ENCODE peak calls at places on chromosomes 7 and 10, in ten cellular contexts. I, C, S, E, J, D, F, Y, O and X are unnamed samples. For H3K4me1, the result is how much of the 10 kb centered on the place peaks cover.

GRCh38 chr10:98582363-98582762 is 135.6 kb upstream of the HPS1 start:
- ATAC-seq in I (no peak), C (no peak), S (no peak), E (no peak), J (no peak), D (no peak), F (no peak), Y (no peak), O (no peak), X (no peak)

GRCh38 chr7:53191836-53192443 is 156.5 kb downstream of the POM121L12 start:
- ATAC-seq in I (no peak), C (no peak), S (no peak), E (no peak), J (no peak), D (no peak), F (no peak), Y (no peak), O (no peak), X (no peak)

GRCh38 chr10:3893102-3893473 is 108.1 kb upstream of the KLF6 start:
- ATAC-seq in I (no peak), C (no peak), S (no peak), E (no peak), J (no peak), D (no peak), F (no peak), Y (no peak), O (no peak), X (no peak)

GRCh38 chr7:41047192-41047591 is 655.7 kb downstream of the INHBA start:
- ATAC-seq in I (no peak), C (no peak), S (no peak), E (no peak), J (no peak), D (peak), F (no peak), Y (no peak), O (no peak), X (no peak)

GRCh38 chr10:43278216-43278615 is 11.4 kb upstream of the RASGEF1A start:
- ATAC-seq in I (no peak), C (no peak), S (no peak), E (no peak), J (no peak), D (no peak), F (no peak), Y (no peak), O (no peak), X (no peak)

GRCh38 chr10:65365878-65366277 is 1560.0 kb upstream of the LRRTM3 start:
- ATAC-seq in I (no peak), C (no peak), S (no peak), E (no peak), J (no peak), D (no peak), F (no peak), Y (no peak), O (no peak), X (no peak)

GRCh38 chr10:45433716-45434469 is 59.9 kb downstream of the ALOX5 start:
- ATAC-seq in I (peak), C (no peak), S (no peak), E (no peak), J (no peak), D (no peak), F (peak), Y (peak), O (no peak), X (no peak)

GRCh38 chr7:119630570-119630969 is 642.4 kb upstream of the KCND2 start:
- ATAC-seq in I (no peak), C (no peak), S (no peak), E (no peak), J (no peak), D (no peak), F (no peak), Y (no peak), O (no peak), X (no peak)

GRCh38 chr7:121202125-121202524 is 126.7 kb upstream of the WNT16 start:
- ATAC-seq in I (no peak), C (no peak), S (no peak), E (no peak), J (no peak), D (no peak), F (no peak), Y (no peak), O (no peak), X (no peak)

GRCh38 chr7:7190142-7190541 is 7.8 kb downstream of the C1GALT1 start:
- ATAC-seq in I (no peak), C (no peak), S (no peak), E (no peak), J (no peak), D (peak), F (no peak), Y (no peak), O (peak), X (no peak)

GRCh38 chr7:132941433-132941832 is 140.5 kb downstream of the CHCHD3 start:
- ATAC-seq in I (no peak), C (no peak), S (no peak), E (no peak), J (no peak), D (no peak), F (no peak), Y (no peak), O (no peak), X (no peak)

GRCh38 chr10:77539147-77539935 is 98.3 kb downstream of the KCNMA1 start:
- ATAC-seq in I (no peak), C (no peak), S (no peak), E (no peak), J (no peak), D (no peak), F (no peak), Y (no peak), O (no peak), X (no peak)

GRCh38 chr10:7243139-7243538 is 167.7 kb downstream of the SFMBT2 start:
- ATAC-seq in I (no peak), C (no peak), S (no peak), E (no peak), J (peak), D (no peak), F (no peak), Y (no peak), O (no peak), X (no peak)

GRCh38 chr10:129438024-129438423 is 29.0 kb upstream of the MGMT start:
- ATAC-seq in I (no peak), C (no peak), S (no peak), E (no peak), J (no peak), D (no peak), F (no peak), Y (no peak), O (no peak), X (no peak)

GRCh38 chr7:155497149-155497901 is 39.4 kb downstream of the EN2 start:
- ATAC-seq in I (no peak), C (peak), S (no peak), E (no peak), J (peak), D (no peak), F (no peak), Y (no peak), O (no peak), X (no peak)

GRCh38 chr10:14422431-14422830 is 91.7 kb upstream of the FRMD4A start:
- ATAC-seq in I (no peak), C (no peak), S (no peak), E (no peak), J (no peak), D (no peak), F (no peak), Y (no peak), O (no peak), X (no peak)

GRCh38 chr7:22147868-22148267 is 202.2 kb upstream of the CDCA7L start:
- ATAC-seq in I (no peak), C (no peak), S (peak), E (no peak), J (peak), D (no peak), F (no peak), Y (no peak), O (no peak), X (no peak)

GRCh38 chr7:158782638-158783490 is 46.4 kb downstream of the ESYT2 start:
- ATAC-seq in I (peak), C (peak), S (peak), E (peak), J (peak), D (peak), F (peak), Y (peak), O (no peak), X (peak)

GRCh38 chr10:9342865-9343450 is 1288.5 kb downstream of the GATA3 start:
- ATAC-seq in I (no peak), C (no peak), S (peak), E (no peak), J (peak), D (peak), F (no peak), Y (no peak), O (peak), X (no peak)

GRCh38 chr7:41010418-41010817 is 692.5 kb downstream of the INHBA start:
- ATAC-seq in I (no peak), C (no peak), S (peak), E (no peak), J (peak), D (peak), F (no peak), Y (peak), O (peak), X (peak)

GRCh38 chr10:110389250-110389649 is 84.5 kb upstream of the SMNDC1 start:
- ATAC-seq in I (no peak), C (no peak), S (no peak), E (no peak), J (no peak), D (no peak), F (no peak), Y (no peak), O (no peak), X (no peak)

GRCh38 chr7:27066148-27066547 is 29.7 kb downstream of the HOXA1 start:
- ATAC-seq in I (peak), C (no peak), S (no peak), E (no peak), J (no peak), D (no peak), F (no peak), Y (no peak), O (no peak), X (no peak)

GRCh38 chr10:218753-219152 is 83.5 kb downstream of the ZMYND11 start:
- ATAC-seq in I (no peak), C (no peak), S (no peak), E (no peak), J (no peak), D (no peak), F (no peak), Y (peak), O (peak), X (no peak)

GRCh38 chr10:108629843-108630242 is 1293.5 kb downstream of the XPNPEP1 start:
- ATAC-seq in I (no peak), C (no peak), S (no peak), E (no peak), J (peak), D (no peak), F (no peak), Y (no peak), O (no peak), X (no peak)

GRCh38 chr10:69573056-69573806 is at the start of gene NEUROG3:
- ATAC-seq in I (no peak), C (no peak), S (peak), E (no peak), J (no peak), D (peak), F (no peak), Y (peak), O (no peak), X (peak)

GRCh38 chr10:69574571-69574978 is 1.4 kb upstream of the NEUROG3 start:
- ATAC-seq in I (peak), C (no peak), S (no peak), E (no peak), J (no peak), D (no peak), F (no peak), Y (no peak), O (no peak), X (no peak)

GRCh38 chr10:69577268-69578232 is 4.3 kb upstream of the NEUROG3 start:
- ATAC-seq in I (no peak), C (no peak), S (no peak), E (no peak), J (no peak), D (no peak), F (no peak), Y (peak), O (no peak), X (no peak)

GRCh38 chr10:69576334-69577011 is 3.3 kb upstream of the NEUROG3 start:
- ATAC-seq in I (no peak), C (no peak), S (no peak), E (no peak), J (no peak), D (no peak), F (no peak), Y (no peak), O (no peak), X (no peak)

DNA sequence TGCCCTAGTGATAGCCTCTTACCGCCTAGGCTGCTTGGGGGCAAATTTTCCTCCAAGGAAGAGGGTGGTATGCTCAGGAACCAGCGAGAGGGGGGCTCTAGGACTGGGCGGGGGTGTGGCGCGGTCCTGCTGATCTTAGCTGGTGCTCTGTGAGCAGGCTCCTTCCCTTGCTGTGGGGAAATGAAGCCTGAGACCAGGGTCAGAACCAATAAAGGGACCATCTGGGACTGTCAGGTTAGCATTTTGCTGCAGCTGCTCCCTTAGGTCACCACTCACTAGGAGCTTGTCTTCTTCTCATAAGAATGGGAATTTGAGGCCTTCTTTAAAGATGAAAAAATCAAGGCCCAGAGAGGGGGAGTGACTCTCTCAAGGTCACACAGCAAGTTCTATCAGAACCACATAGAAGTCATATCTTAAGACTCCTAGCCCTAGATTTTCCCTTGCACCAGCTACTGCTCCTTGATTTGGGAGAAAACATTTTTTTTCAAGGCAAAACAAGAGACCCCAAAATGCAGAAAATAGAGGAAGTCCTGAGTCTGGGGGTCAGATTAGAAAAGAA is 2.0 kb upstream of the NEUROG3 start:
- ATAC-seq in I (peak), C (no peak), S (no peak), E (no peak), J (no peak), D (no peak), F (no peak), Y (no peak), O (no peak), X (no peak)
- H3K4me1 ChIP-seq in I (under half), C (under half), S (under half), E (under half), J (under half), D (under half), F (under half), Y (under half), O (under half), X (under half)

GRCh38 chr7:105806592-105807266 is 69.7 kb downstream of the ATXN7L1 start:
- ATAC-seq in I (peak), C (no peak), S (peak), E (peak), J (no peak), D (no peak), F (peak), Y (peak), O (peak), X (no peak)

GRCh38 chr7:105807363-105807762 is 69.0 kb downstream of the ATXN7L1 start:
- ATAC-seq in I (no peak), C (no peak), S (no peak), E (no peak), J (no peak), D (no peak), F (no peak), Y (no peak), O (no peak), X (no peak)

GRCh38 chr7:105802611-105803520 is 73.5 kb downstream of the ATXN7L1 start:
- ATAC-seq in I (peak), C (no peak), S (peak), E (no peak), J (peak), D (no peak), F (no peak), Y (peak), O (peak), X (no peak)

GRCh38 chr7:105808209-105808608 is 68.2 kb downstream of the ATXN7L1 start:
- ATAC-seq in I (no peak), C (no peak), S (no peak), E (no peak), J (no peak), D (no peak), F (no peak), Y (no peak), O (no peak), X (no peak)

DNA sequence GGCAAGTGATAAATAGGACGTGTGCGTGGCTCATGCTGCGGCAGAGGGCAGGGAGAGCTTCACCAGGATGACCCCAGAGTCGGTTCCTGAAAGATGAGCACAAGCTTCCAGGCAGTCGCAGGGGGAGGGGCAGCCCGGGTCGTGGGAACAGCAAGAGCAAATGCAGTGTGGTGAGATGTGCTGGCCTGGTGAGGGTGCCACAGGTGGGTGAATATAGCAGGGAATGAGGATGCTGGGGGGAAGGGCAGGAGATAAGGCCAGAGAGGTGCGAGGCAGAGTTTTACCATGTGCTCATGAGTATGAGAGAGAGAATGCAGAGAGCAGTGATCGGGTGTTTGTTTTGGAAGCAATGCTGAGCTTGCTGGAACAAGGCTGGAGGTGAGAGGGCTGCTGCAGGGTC is 70.8 kb downstream of the ATXN7L1 start:
- ATAC-seq in I (no peak), C (no peak), S (no peak), E (no peak), J (no peak), D (no peak), F (no peak), Y (no peak), O (peak), X (no peak)
- H3K4me1 ChIP-seq in I (under half), C (under half), S (under half), E (under half), J (under half), D (under half), F (under half), Y (under half), O (under half), X (half or more)

GRCh38 chr7:25216837-25217236 is 11.4 kb downstream of the NPVF start:
- ATAC-seq in I (peak), C (no peak), S (peak), E (no peak), J (peak), D (no peak), F (peak), Y (peak), O (peak), X (no peak)
- H3K4me1 ChIP-seq in I (under half), C (under half), S (under half), E (under half), J (under half), D (under half), F (under half), Y (under half), O (under half), X (under half)

GRCh38 chr10:94000638-94001420 is 7.1 kb downstream of the PLCE1 start:
- ATAC-seq in I (peak), C (no peak), S (no peak), E (no peak), J (no peak), D (peak), F (no peak), Y (peak), O (no peak), X (peak)

GRCh38 chr10:94005050-94005449 is 11.3 kb downstream of the PLCE1 start:
- ATAC-seq in I (no peak), C (no peak), S (no peak), E (no peak), J (no peak), D (no peak), F (no peak), Y (peak), O (peak), X (no peak)

GRCh38 chr10:94006591-94007550 is 13.1 kb downstream of the PLCE1 start:
- ATAC-seq in I (peak), C (peak), S (peak), E (peak), J (peak), D (peak), F (no peak), Y (peak), O (peak), X (no peak)

GRCh38 chr10:94002156-94002555 is 8.4 kb downstream of the PLCE1 start:
- ATAC-seq in I (no peak), C (no peak), S (no peak), E (no peak), J (no peak), D (peak), F (no peak), Y (no peak), O (no peak), X (no peak)

GRCh38 chr10:94003496-94003895 is 9.8 kb downstream of the PLCE1 start:
- ATAC-seq in I (no peak), C (no peak), S (no peak), E (no peak), J (no peak), D (no peak), F (no peak), Y (no peak), O (no peak), X (no peak)
- H3K4me1 ChIP-seq in I (half or more), C (under half), S (under half), E (under half), J (under half), D (half or more), F (under half), Y (under half), O (under half), X (under half)

GRCh38 chr7:77827999-77828398 is 29.4 kb downstream of the PHTF2 start:
- ATAC-seq in I (no peak), C (no peak), S (no peak), E (no peak), J (no peak), D (no peak), F (no peak), Y (no peak), O (no peak), X (no peak)

GRCh38 chr7:77831481-77831880 is 32.9 kb downstream of the PHTF2 start:
- ATAC-seq in I (no peak), C (no peak), S (no peak), E (no peak), J (no peak), D (no peak), F (no peak), Y (no peak), O (no peak), X (no peak)

GRCh38 chr7:77830649-77831355 is 32.2 kb downstream of the PHTF2 start:
- ATAC-seq in I (no peak), C (no peak), S (no peak), E (no peak), J (no peak), D (no peak), F (no peak), Y (no peak), O (no peak), X (no peak)

GRCh38 chr7:77833136-77833535 is 34.6 kb downstream of the PHTF2 start:
- ATAC-seq in I (no peak), C (no peak), S (no peak), E (no peak), J (no peak), D (no peak), F (no peak), Y (no peak), O (peak), X (no peak)

GRCh38 chr7:77831953-77832352 is 33.4 kb downstream of the PHTF2 start:
- ATAC-seq in I (no peak), C (no peak), S (no peak), E (no peak), J (no peak), D (no peak), F (no peak), Y (no peak), O (no peak), X (no peak)
- H3K4me1 ChIP-seq in I (under half), C (under half), S (under half), E (under half), J (under half), D (under half), F (under half), Y (under half), O (under half), X (under half)

GRCh38 chr7:100887955-100888481 is 1.5 kb downstream of the UFSP1 start:
- ATAC-seq in I (peak), C (no peak), S (no peak), E (no peak), J (no peak), D (no peak), F (no peak), Y (no peak), O (no peak), X (no peak)
- H3K4me1 ChIP-seq in I (under half), C (under half), S (under half), E (under half), J (under half), D (under half), F (under half), Y (under half), O (under half), X (under half)

GRCh38 chr10:101687088-101687487 is 7.9 kb downstream of the FBXW4 start:
- ATAC-seq in I (no peak), C (no peak), S (no peak), E (no peak), J (no peak), D (no peak), F (no peak), Y (no peak), O (peak), X (no peak)

GRCh38 chr10:101683226-101683625 is 11.7 kb downstream of the FBXW4 start:
- ATAC-seq in I (no peak), C (no peak), S (no peak), E (no peak), J (no peak), D (no peak), F (no peak), Y (no peak), O (peak), X (no peak)

GRCh38 chr10:101682172-101682825 is 12.7 kb downstream of the FBXW4 start:
- ATAC-seq in I (no peak), C (no peak), S (peak), E (no peak), J (peak), D (no peak), F (no peak), Y (peak), O (peak), X (no peak)

GRCh38 chr10:101686133-101686925 is 8.6 kb downstream of the FBXW4 start:
- ATAC-seq in I (no peak), C (no peak), S (no peak), E (no peak), J (no peak), D (no peak), F (no peak), Y (no peak), O (no peak), X (no peak)

GRCh38 chr10:101684782-101685181 is 10.2 kb downstream of the FBXW4 start:
- ATAC-seq in I (no peak), C (no peak), S (no peak), E (no peak), J (no peak), D (no peak), F (no peak), Y (no peak), O (no peak), X (no peak)
- H3K4me1 ChIP-seq in I (under half), C (under half), S (under half), E (under half), J (under half), D (under half), F (under half), Y (under half), O (under half), X (half or more)

GRCh38 chr7:130943981-130944380 is 210.0 kb upstream of the KLF14 start:
- ATAC-seq in I (no peak), C (no peak), S (no peak), E (no peak), J (no peak), D (no peak), F (no peak), Y (no peak), O (peak), X (no peak)
- H3K4me1 ChIP-seq in I (half or more), C (under half), S (under half), E (under half), J (under half), D (half or more), F (half or more), Y (under half), O (under half), X (under half)